ENCODE peak calls at places on chromosomes 16 and 17, in eight cellular contexts. One of them, this sample, is unnamed.

GRCh38 chr16:68737046-68737729 is at the start of gene CDH1:
- DNase-seq in CD8-positive, alpha-beta T cell: peak; percentile 49
- DNase-seq in activated T-helper 9 cell treated with anti-CD3 and anti-CD28 coated beads, Interleukin-2, amount 50 U/mL, for 16 hours: no peak
- DNase-seq in NCI-H510A: peak; percentile 84
- DNase-seq in T47D: peak; percentile 95
- DNase-seq in neural crest cell: no peak
- DNase-seq in posterior vena cava: no peak
- DNase-seq in stimulated activated CD8-positive, alpha-beta memory T cell treated with anti-CD3 and anti-CD28 coated beads, Interleukin-4, amount 100 ng/mL, for 1 hour: no peak
- DNase-seq in this sample: no peak

GRCh38 chr16:57434003-57434402 is 13.2 kb downstream of the CIAPIN1 start:
- DNase-seq in neural crest cell: no peak
- DNase-seq in CD8-positive, alpha-beta T cell: no peak
- DNase-seq in activated T-helper 9 cell treated with anti-CD3 and anti-CD28 coated beads, Interleukin-2, amount 50 U/mL, for 16 hours: no peak
- DNase-seq in posterior vena cava: no peak
- DNase-seq in T47D: no peak
- DNase-seq in stimulated activated CD8-positive, alpha-beta memory T cell treated with anti-CD3 and anti-CD28 coated beads, Interleukin-4, amount 100 ng/mL, for 1 hour: no peak
- DNase-seq in NCI-H510A: no peak
- DNase-seq in this sample: no peak

GRCh38 chr16:681746-682427 is 1.7 kb downstream of the STUB1 start:
- DNase-seq in stimulated activated CD8-positive, alpha-beta memory T cell treated with anti-CD3 and anti-CD28 coated beads, Interleukin-4, amount 100 ng/mL, for 1 hour: no peak
- DNase-seq in NCI-H510A: no peak
- DNase-seq in CD8-positive, alpha-beta T cell: no peak
- DNase-seq in activated T-helper 9 cell treated with anti-CD3 and anti-CD28 coated beads, Interleukin-2, amount 50 U/mL, for 16 hours: no peak
- DNase-seq in neural crest cell: no peak
- DNase-seq in T47D: no peak
- DNase-seq in posterior vena cava: no peak
- DNase-seq in this sample: no peak

GRCh38 chr17:29238133-29238850 is 8.4 kb upstream of the CRYBA1 start:
- DNase-seq in posterior vena cava: no peak
- DNase-seq in T47D: no peak
- DNase-seq in stimulated activated CD8-positive, alpha-beta memory T cell treated with anti-CD3 and anti-CD28 coated beads, Interleukin-4, amount 100 ng/mL, for 1 hour: no peak
- DNase-seq in activated T-helper 9 cell treated with anti-CD3 and anti-CD28 coated beads, Interleukin-2, amount 50 U/mL, for 16 hours: no peak
- DNase-seq in CD8-positive, alpha-beta T cell: no peak
- DNase-seq in NCI-H510A: no peak
- DNase-seq in neural crest cell: no peak
- DNase-seq in this sample: peak; percentile 64

GRCh38 chr17:80673152-80673920 is 128.7 kb downstream of the RPTOR start:
- DNase-seq in neural crest cell: peak; percentile 44
- DNase-seq in stimulated activated CD8-positive, alpha-beta memory T cell treated with anti-CD3 and anti-CD28 coated beads, Interleukin-4, amount 100 ng/mL, for 1 hour: no peak
- DNase-seq in posterior vena cava: no peak
- DNase-seq in CD8-positive, alpha-beta T cell: no peak
- DNase-seq in NCI-H510A: no peak
- DNase-seq in T47D: no peak
- DNase-seq in activated T-helper 9 cell treated with anti-CD3 and anti-CD28 coated beads, Interleukin-2, amount 50 U/mL, for 16 hours: no peak
- DNase-seq in this sample: peak; percentile 40

GRCh38 chr16:89921699-89922476 is 1.3 kb upstream of the TUBB3 start:
- DNase-seq in CD8-positive, alpha-beta T cell: no peak
- DNase-seq in posterior vena cava: peak; percentile 98
- DNase-seq in activated T-helper 9 cell treated with anti-CD3 and anti-CD28 coated beads, Interleukin-2, amount 50 U/mL, for 16 hours: no peak
- DNase-seq in stimulated activated CD8-positive, alpha-beta memory T cell treated with anti-CD3 and anti-CD28 coated beads, Interleukin-4, amount 100 ng/mL, for 1 hour: no peak
- DNase-seq in T47D: no peak
- DNase-seq in NCI-H510A: no peak
- DNase-seq in neural crest cell: peak; percentile 60
- DNase-seq in this sample: peak; percentile 94

GRCh38 chr16:2180461-2180860 is 15.9 kb downstream of the CASKIN1 start:
- DNase-seq in CD8-positive, alpha-beta T cell: no peak
- DNase-seq in T47D: no peak
- DNase-seq in posterior vena cava: no peak
- DNase-seq in stimulated activated CD8-positive, alpha-beta memory T cell treated with anti-CD3 and anti-CD28 coated beads, Interleukin-4, amount 100 ng/mL, for 1 hour: no peak
- DNase-seq in neural crest cell: no peak
- DNase-seq in activated T-helper 9 cell treated with anti-CD3 and anti-CD28 coated beads, Interleukin-2, amount 50 U/mL, for 16 hours: no peak
- DNase-seq in NCI-H510A: no peak
- DNase-seq in this sample: no peak

GRCh38 chr17:63698886-63699637 is 863 bp downstream of the LIMD2 start:
- DNase-seq in T47D: no peak
- DNase-seq in neural crest cell: peak; percentile 32
- DNase-seq in activated T-helper 9 cell treated with anti-CD3 and anti-CD28 coated beads, Interleukin-2, amount 50 U/mL, for 16 hours: peak; percentile 65
- DNase-seq in NCI-H510A: no peak
- DNase-seq in posterior vena cava: peak; percentile 91
- DNase-seq in CD8-positive, alpha-beta T cell: peak; percentile 92
- DNase-seq in stimulated activated CD8-positive, alpha-beta memory T cell treated with anti-CD3 and anti-CD28 coated beads, Interleukin-4, amount 100 ng/mL, for 1 hour: peak; percentile 80
- DNase-seq in this sample: peak; percentile 29

GRCh38 chr17:42294469-42295398 is 6.4 kb downstream of the STAT5A start:
- DNase-seq in NCI-H510A: no peak
- DNase-seq in CD8-positive, alpha-beta T cell: no peak
- DNase-seq in posterior vena cava: peak; percentile 28
- DNase-seq in T47D: peak; percentile 75
- DNase-seq in stimulated activated CD8-positive, alpha-beta memory T cell treated with anti-CD3 and anti-CD28 coated beads, Interleukin-4, amount 100 ng/mL, for 1 hour: no peak
- DNase-seq in neural crest cell: no peak
- DNase-seq in activated T-helper 9 cell treated with anti-CD3 and anti-CD28 coated beads, Interleukin-2, amount 50 U/mL, for 16 hours: no peak
- DNase-seq in this sample: no peak

GRCh38 chr16:32116080-32116479 is 137.0 kb upstream of the TP53TG3D start:
- DNase-seq in NCI-H510A: no peak
- DNase-seq in stimulated activated CD8-positive, alpha-beta memory T cell treated with anti-CD3 and anti-CD28 coated beads, Interleukin-4, amount 100 ng/mL, for 1 hour: no peak
- DNase-seq in T47D: no peak
- DNase-seq in posterior vena cava: no peak
- DNase-seq in activated T-helper 9 cell treated with anti-CD3 and anti-CD28 coated beads, Interleukin-2, amount 50 U/mL, for 16 hours: no peak
- DNase-seq in neural crest cell: no peak
- DNase-seq in CD8-positive, alpha-beta T cell: no peak
- DNase-seq in this sample: no peak

GRCh38 chr17:49022391-49022941 is 25.3 kb downstream of the IGF2BP1 start:
- DNase-seq in posterior vena cava: no peak
- DNase-seq in neural crest cell: no peak
- DNase-seq in activated T-helper 9 cell treated with anti-CD3 and anti-CD28 coated beads, Interleukin-2, amount 50 U/mL, for 16 hours: no peak
- DNase-seq in T47D: peak; percentile 73
- DNase-seq in CD8-positive, alpha-beta T cell: no peak
- DNase-seq in NCI-H510A: no peak
- DNase-seq in stimulated activated CD8-positive, alpha-beta memory T cell treated with anti-CD3 and anti-CD28 coated beads, Interleukin-4, amount 100 ng/mL, for 1 hour: no peak
- DNase-seq in this sample: peak; percentile 49

GRCh38 chr17:82933911-82934310 is 94.1 kb upstream of the ZNF750 start:
- DNase-seq in stimulated activated CD8-positive, alpha-beta memory T cell treated with anti-CD3 and anti-CD28 coated beads, Interleukin-4, amount 100 ng/mL, for 1 hour: no peak
- DNase-seq in posterior vena cava: peak; percentile 77
- DNase-seq in T47D: no peak
- DNase-seq in activated T-helper 9 cell treated with anti-CD3 and anti-CD28 coated beads, Interleukin-2, amount 50 U/mL, for 16 hours: no peak
- DNase-seq in NCI-H510A: no peak
- DNase-seq in CD8-positive, alpha-beta T cell: no peak
- DNase-seq in neural crest cell: no peak
- DNase-seq in this sample: no peak

GRCh38 chr17:35731932-35732805 is 730 bp downstream of the RASL10B start:
- DNase-seq in NCI-H510A: no peak
- DNase-seq in T47D: no peak
- DNase-seq in stimulated activated CD8-positive, alpha-beta memory T cell treated with anti-CD3 and anti-CD28 coated beads, Interleukin-4, amount 100 ng/mL, for 1 hour: no peak
- DNase-seq in CD8-positive, alpha-beta T cell: no peak
- DNase-seq in posterior vena cava: no peak
- DNase-seq in neural crest cell: no peak
- DNase-seq in activated T-helper 9 cell treated with anti-CD3 and anti-CD28 coated beads, Interleukin-2, amount 50 U/mL, for 16 hours: no peak
- DNase-seq in this sample: no peak

GRCh38 chr17:283911-284675 is 68.5 kb downstream of the RPH3AL start:
- DNase-seq in stimulated activated CD8-positive, alpha-beta memory T cell treated with anti-CD3 and anti-CD28 coated beads, Interleukin-4, amount 100 ng/mL, for 1 hour: no peak
- DNase-seq in posterior vena cava: peak; percentile 72
- DNase-seq in activated T-helper 9 cell treated with anti-CD3 and anti-CD28 coated beads, Interleukin-2, amount 50 U/mL, for 16 hours: no peak
- DNase-seq in neural crest cell: no peak
- DNase-seq in T47D: no peak
- DNase-seq in CD8-positive, alpha-beta T cell: no peak
- DNase-seq in NCI-H510A: no peak
- DNase-seq in this sample: no peak

GRCh38 chr16:56861092-56861610 is 3.9 kb upstream of the SLC12A3 start:
- DNase-seq in activated T-helper 9 cell treated with anti-CD3 and anti-CD28 coated beads, Interleukin-2, amount 50 U/mL, for 16 hours: no peak
- DNase-seq in CD8-positive, alpha-beta T cell: no peak
- DNase-seq in T47D: peak; percentile 50
- DNase-seq in stimulated activated CD8-positive, alpha-beta memory T cell treated with anti-CD3 and anti-CD28 coated beads, Interleukin-4, amount 100 ng/mL, for 1 hour: no peak
- DNase-seq in NCI-H510A: no peak
- DNase-seq in posterior vena cava: no peak
- DNase-seq in neural crest cell: no peak
- DNase-seq in this sample: no peak

GRCh38 chr16:20720251-20720650 is 21.4 kb downstream of the THUMPD1 start:
- DNase-seq in neural crest cell: no peak
- DNase-seq in stimulated activated CD8-positive, alpha-beta memory T cell treated with anti-CD3 and anti-CD28 coated beads, Interleukin-4, amount 100 ng/mL, for 1 hour: no peak
- DNase-seq in activated T-helper 9 cell treated with anti-CD3 and anti-CD28 coated beads, Interleukin-2, amount 50 U/mL, for 16 hours: no peak
- DNase-seq in T47D: no peak
- DNase-seq in posterior vena cava: no peak
- DNase-seq in CD8-positive, alpha-beta T cell: no peak
- DNase-seq in NCI-H510A: no peak
- DNase-seq in this sample: no peak

GRCh38 chr17:40433551-40434384 is 9.5 kb upstream of the IGFBP4 start:
- DNase-seq in neural crest cell: no peak
- DNase-seq in posterior vena cava: no peak
- DNase-seq in T47D: peak; percentile 63
- DNase-seq in stimulated activated CD8-positive, alpha-beta memory T cell treated with anti-CD3 and anti-CD28 coated beads, Interleukin-4, amount 100 ng/mL, for 1 hour: no peak
- DNase-seq in CD8-positive, alpha-beta T cell: no peak
- DNase-seq in activated T-helper 9 cell treated with anti-CD3 and anti-CD28 coated beads, Interleukin-2, amount 50 U/mL, for 16 hours: no peak
- DNase-seq in NCI-H510A: no peak
- DNase-seq in this sample: no peak

GRCh38 chr17:28792877-28793666 is 49.3 kb downstream of the TRAF4 start:
- DNase-seq in neural crest cell: no peak
- DNase-seq in CD8-positive, alpha-beta T cell: no peak
- DNase-seq in posterior vena cava: no peak
- DNase-seq in T47D: no peak
- DNase-seq in NCI-H510A: peak; percentile 33
- DNase-seq in activated T-helper 9 cell treated with anti-CD3 and anti-CD28 coated beads, Interleukin-2, amount 50 U/mL, for 16 hours: no peak
- DNase-seq in stimulated activated CD8-positive, alpha-beta memory T cell treated with anti-CD3 and anti-CD28 coated beads, Interleukin-4, amount 100 ng/mL, for 1 hour: no peak
- DNase-seq in this sample: peak; percentile 32

GRCh38 chr16:87931504-87931903 is 4.8 kb downstream of the CA5A start:
- DNase-seq in NCI-H510A: no peak
- DNase-seq in neural crest cell: no peak
- DNase-seq in T47D: no peak
- DNase-seq in activated T-helper 9 cell treated with anti-CD3 and anti-CD28 coated beads, Interleukin-2, amount 50 U/mL, for 16 hours: no peak
- DNase-seq in CD8-positive, alpha-beta T cell: no peak
- DNase-seq in stimulated activated CD8-positive, alpha-beta memory T cell treated with anti-CD3 and anti-CD28 coated beads, Interleukin-4, amount 100 ng/mL, for 1 hour: no peak
- DNase-seq in posterior vena cava: no peak
- DNase-seq in this sample: no peak

GRCh38 chr17:44384823-44385286 is 4.6 kb downstream of the ITGA2B start:
- DNase-seq in NCI-H510A: no peak
- DNase-seq in activated T-helper 9 cell treated with anti-CD3 and anti-CD28 coated beads, Interleukin-2, amount 50 U/mL, for 16 hours: no peak
- DNase-seq in stimulated activated CD8-positive, alpha-beta memory T cell treated with anti-CD3 and anti-CD28 coated beads, Interleukin-4, amount 100 ng/mL, for 1 hour: no peak
- DNase-seq in T47D: no peak
- DNase-seq in neural crest cell: peak; percentile 30
- DNase-seq in posterior vena cava: peak; percentile 76
- DNase-seq in CD8-positive, alpha-beta T cell: no peak
- DNase-seq in this sample: no peak

GRCh38 chr17:75404223-75404738 is 1.2 kb downstream of the GRB2 start:
- DNase-seq in activated T-helper 9 cell treated with anti-CD3 and anti-CD28 coated beads, Interleukin-2, amount 50 U/mL, for 16 hours: peak; percentile 20
- DNase-seq in T47D: peak; percentile 88
- DNase-seq in stimulated activated CD8-positive, alpha-beta memory T cell treated with anti-CD3 and anti-CD28 coated beads, Interleukin-4, amount 100 ng/mL, for 1 hour: no peak
- DNase-seq in neural crest cell: peak; percentile 56
- DNase-seq in CD8-positive, alpha-beta T cell: peak; percentile 60
- DNase-seq in posterior vena cava: no peak
- DNase-seq in NCI-H510A: peak; percentile 63
- DNase-seq in this sample: peak; percentile 83